ENCODE peak calls at places on chromosomes 6 and 20, in eight cellular contexts. P is lower lobe of right lung, I is SJSA1, L is aorta, N is HepG2, A is HCT116, F is breast epithelium, Y is adrenal gland. Q is an unnamed sample. For H3K4me1, the result is how much of the 10 kb centered on the place peaks cover.

GRCh38 chr20:49620364-49621240 is 52.7 kb upstream of the PTGIS start:
- DNase-seq in A (no peak), N (no peak), F (no peak), L (no peak), I (no peak), P (no peak), Y (no peak), Q (no peak)

GRCh38 chr6:166050559-166050958 is 117.1 kb downstream of the TBXT start:
- DNase-seq in I (no peak), A (no peak), Y (no peak), N (no peak), L (no peak), P (no peak), F (no peak), Q (peak)

GRCh38 chr6:163667372-163668060 is 253.0 kb downstream of the QKI start:
- DNase-seq in L (peak), Y (peak), N (no peak), P (no peak), A (no peak), F (peak), I (no peak), Q (no peak)

GRCh38 chr6:155045561-155046404 is 50.7 kb downstream of the TIAM2 start:
- DNase-seq in P (no peak), I (no peak), L (no peak), F (no peak), Y (no peak), A (no peak), N (no peak), Q (no peak)

GRCh38 chr20:40717343-40717865 is 28.4 kb upstream of the MAFB start:
- DNase-seq in L (no peak), F (no peak), Y (no peak), N (no peak), A (no peak), P (no peak), I (no peak), Q (no peak)

GRCh38 chr6:149065658-149066556 is 251.6 kb upstream of the TAB2 start:
- DNase-seq in P (no peak), F (no peak), Y (no peak), A (no peak), I (no peak), L (no peak), N (no peak), Q (no peak)

GRCh38 chr20:2219481-2220006 is 76.3 kb upstream of the TGM3 start:
- DNase-seq in F (no peak), A (no peak), Y (no peak), L (no peak), I (no peak), P (no peak), N (no peak), Q (no peak)

GRCh38 chr20:19104186-19104585 is 108.3 kb upstream of the SLC24A3 start:
- DNase-seq in L (no peak), F (no peak), I (no peak), A (no peak), Y (no peak), N (no peak), P (no peak), Q (no peak)

GRCh38 chr6:134308800-134309199 is 9.1 kb downstream of the SGK1 start:
- DNase-seq in I (no peak), P (no peak), L (no peak), A (no peak), F (no peak), Y (no peak), N (no peak), Q (no peak)

GRCh38 chr6:75296811-75297779 is 12.5 kb upstream of the TMEM30A start:
- DNase-seq in L (no peak), F (no peak), I (no peak), A (peak), Y (no peak), N (peak), P (no peak), Q (peak)

GRCh38 chr6:4487538-4487937 is 288.7 kb upstream of the CDYL start:
- DNase-seq in A (peak), F (no peak), N (peak), L (no peak), P (no peak), I (no peak), Y (no peak), Q (no peak)

DNA sequence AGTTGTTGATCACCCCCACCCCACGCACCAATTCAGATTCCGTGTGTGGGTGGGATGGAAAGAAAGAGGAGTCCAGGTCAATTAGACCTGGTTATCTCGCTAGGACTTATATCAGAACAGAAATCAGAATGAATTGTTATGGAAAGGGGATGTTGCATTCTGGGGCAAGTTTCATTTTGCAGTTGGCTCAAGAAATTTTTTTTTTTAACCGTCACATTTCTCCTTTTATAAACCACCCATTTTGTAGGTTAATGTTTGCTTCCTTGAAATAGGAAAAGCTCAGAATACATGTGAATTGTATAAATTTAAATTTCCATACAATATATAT is 46.9 kb upstream of the SUPT3H start:
- DNase-seq in P (no peak), I (no peak), Y (no peak), N (no peak), L (no peak), A (no peak), F (no peak), Q (no peak)
- H3K27ac ChIP-seq in P (peak), I (peak), Y (no peak), N (no peak), L (no peak), A (no peak), F (peak), Q (no peak)

GRCh38 chr6:81613606-81614005 is 138.9 kb downstream of the TENT5A start:
- DNase-seq in P (no peak), L (no peak), N (no peak), F (no peak), I (no peak), Y (no peak), A (no peak), Q (no peak)
- H3K4me1 ChIP-seq in P (under half), L (under half), N (under half), F (under half), I (under half), Y (under half), A (under half), Q (under half)

DNA sequence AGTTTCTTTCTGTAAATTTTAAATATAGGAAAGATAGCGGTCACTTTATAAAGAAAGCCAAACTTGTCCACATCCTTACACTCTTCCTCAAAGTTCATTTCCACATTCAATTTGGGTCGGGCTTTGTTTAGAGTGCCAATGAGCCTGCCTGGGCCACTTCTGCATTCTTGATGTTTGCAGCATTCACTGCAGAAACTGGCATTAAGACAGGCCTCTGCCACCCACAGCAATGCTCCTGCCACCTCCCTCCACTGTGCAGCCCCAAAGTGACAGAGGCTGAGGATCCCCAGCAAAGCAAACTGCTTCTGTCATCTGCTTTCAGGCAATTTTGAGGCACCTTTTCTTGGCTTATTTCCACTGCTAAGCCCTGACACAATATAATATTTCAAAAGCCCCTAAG is 61.2 kb downstream of the TNFAIP3 start:
- DNase-seq in L (peak), P (peak), F (no peak), N (no peak), Y (no peak), I (no peak), A (no peak), Q (no peak)
- H3K4me3 ChIP-seq in L (no peak), P (no peak), F (no peak), N (no peak), Y (no peak), I (no peak), A (no peak), Q (no peak)

GRCh38 chr6:128519132-128519930 is 1.1 kb downstream of the PTPRK start:
- DNase-seq in A (no peak), F (peak), L (peak), Y (peak), I (peak), P (peak), N (peak), Q (no peak)

GRCh38 chr6:128518531-128519131 is 1.8 kb downstream of the PTPRK start:
- DNase-seq in I (no peak), N (no peak), L (no peak), Y (no peak), F (no peak), A (no peak), P (no peak), Q (no peak)

GRCh38 chr6:128516514-128516898 is 3.9 kb downstream of the PTPRK start:
- DNase-seq in F (no peak), I (no peak), N (peak), L (no peak), A (no peak), P (no peak), Y (no peak), Q (no peak)

GRCh38 chr6:128515550-128516513 is 4.6 kb downstream of the PTPRK start:
- DNase-seq in L (no peak), F (no peak), N (no peak), I (no peak), A (no peak), Y (no peak), P (no peak), Q (no peak)

GRCh38 chr6:128517124-128517523 is 3.3 kb downstream of the PTPRK start:
- DNase-seq in I (no peak), N (no peak), A (no peak), Y (no peak), P (no peak), F (no peak), L (no peak), Q (no peak)
- H3K27ac ChIP-seq in I (no peak), N (peak), A (no peak), Y (no peak), P (no peak), F (peak), L (no peak), Q (no peak)

GRCh38 chr6:32853541-32854375 is at the start of the genes PSMB9 and TAP1:
- DNase-seq in Y (peak), L (peak), N (peak), A (peak), I (peak), P (peak), F (peak), Q (no peak)

GRCh38 chr6:32852018-32852843 is 1.3 kb downstream of the TAP1 start:
- DNase-seq in L (peak), F (no peak), N (no peak), P (no peak), A (no peak), I (peak), Y (peak), Q (no peak)

GRCh38 chr6:32852844-32853540 is 512 bp downstream of the TAP1 start:
- DNase-seq in Y (peak), I (peak), L (peak), N (no peak), A (no peak), F (peak), P (peak), Q (no peak)

GRCh38 chr6:32855467-32856174 is 1.6 kb downstream of the PSMB9 start:
- DNase-seq in L (no peak), Y (no peak), P (no peak), I (no peak), F (no peak), A (no peak), N (no peak), Q (no peak)

DNA sequence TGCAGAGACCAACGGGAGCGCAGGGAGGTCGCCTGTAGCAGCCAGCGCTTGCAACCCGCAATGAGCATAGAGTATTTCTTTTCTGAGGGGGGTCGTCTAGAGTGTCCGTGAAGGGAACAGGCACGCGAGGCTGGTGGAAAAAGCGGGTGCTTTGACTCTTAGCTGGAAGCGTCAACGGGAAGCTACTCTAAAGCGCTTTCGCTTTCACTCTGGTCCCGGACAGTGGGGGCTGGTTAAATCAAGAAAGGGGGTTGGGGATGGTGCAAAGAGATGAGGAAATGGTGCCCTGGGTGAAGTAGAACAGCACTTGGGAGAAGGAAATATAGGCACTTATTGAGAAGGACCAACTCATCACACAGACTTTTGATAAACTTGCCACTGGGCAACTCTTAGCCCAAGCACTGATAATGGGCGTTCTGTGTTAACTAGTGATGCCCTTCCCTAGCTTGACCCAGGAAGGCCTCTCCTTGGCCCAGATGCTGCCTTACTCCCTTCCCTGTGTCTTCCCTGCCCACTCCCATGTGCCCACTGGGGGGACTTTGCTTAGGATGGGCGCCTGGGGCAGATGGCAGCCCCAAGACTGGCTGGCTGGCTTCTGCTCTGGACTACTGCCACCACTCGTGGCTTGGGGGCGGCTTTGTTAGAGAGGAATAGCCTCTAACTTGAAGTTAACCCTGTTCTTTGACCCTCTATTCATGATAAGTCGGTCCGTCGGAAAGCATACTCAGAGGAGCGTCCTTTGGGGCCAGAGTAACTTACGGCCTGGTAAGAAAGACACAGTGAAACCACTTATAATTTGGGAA is 585 bp downstream of the PSMB9 start:
- DNase-seq in N (no peak), L (peak), A (no peak), F (no peak), I (peak), Y (no peak), P (peak), Q (no peak)
- H3K4me1 ChIP-seq in N (under half), L (under half), A (under half), F (under half), I (under half), Y (under half), P (half or more), Q (under half)

GRCh38 chr6:1640476-1640875 is 30.8 kb downstream of the FOXC1 start:
- DNase-seq in F (no peak), Y (no peak), I (no peak), A (no peak), P (no peak), N (no peak), L (no peak), Q (no peak)
- H3K4me3 ChIP-seq in F (no peak), Y (no peak), I (no peak), A (no peak), P (no peak), N (no peak), L (no peak), Q (no peak)

GRCh38 chr6:36519352-36519751 is 27.9 kb downstream of the STK38 start:
- DNase-seq in A (no peak), Y (no peak), L (no peak), F (no peak), N (no peak), P (no peak), I (no peak), Q (no peak)
- H3K27ac ChIP-seq in A (no peak), Y (no peak), L (no peak), F (no peak), N (no peak), P (no peak), I (no peak), Q (no peak)